ENCODE peak calls at places on chromosomes 3 and 15, in five cellular contexts. D, G, X, V and L are unnamed samples.

GRCh38 chr15:90879730-90880366 is 4.5 kb upstream of the FES start:
- DNase-seq in D (no peak), X (no peak), V (no peak), G (no peak), L (no peak)

GRCh38 chr3:190306513-190307163 is 15.6 kb downstream of the CLDN1 start:
- DNase-seq in X (no peak), V (peak), D (no peak), G (no peak), L (no peak)

GRCh38 chr15:78109156-78109555 is 16.8 kb downstream of the SH2D7 start:
- DNase-seq in V (no peak), D (no peak), X (no peak), G (no peak), L (no peak)

GRCh38 chr3:119206611-119207511 is 33.5 kb downstream of the UPK1B start:
- DNase-seq in G (no peak), D (no peak), V (no peak), X (no peak), L (no peak)

GRCh38 chr3:73766599-73767378 is 142.0 kb upstream of the PDZRN3 start:
- DNase-seq in V (peak), D (peak), X (no peak), G (no peak), L (peak)

GRCh38 chr3:149632225-149632624 is 25.6 kb downstream of the WWTR1 start:
- DNase-seq in G (no peak), X (no peak), V (no peak), D (no peak), L (no peak)

GRCh38 chr3:113754486-113755159 is 7.8 kb downstream of the ATP6V1A start:
- DNase-seq in V (no peak), D (no peak), X (no peak), G (no peak), L (no peak)

GRCh38 chr3:11185564-11186317 is 31.4 kb downstream of the HRH1 start:
- DNase-seq in G (peak), D (peak), X (no peak), V (peak), L (peak)

GRCh38 chr15:56890038-56890437 is 28.4 kb upstream of the TCF12 start:
- DNase-seq in D (no peak), V (no peak), X (no peak), G (no peak), L (no peak)

GRCh38 chr15:56886878-56887781 is 31.3 kb upstream of the TCF12 start:
- DNase-seq in V (peak), D (peak), X (peak), G (peak), L (peak)

GRCh38 chr15:56887782-56888127 is 30.7 kb upstream of the TCF12 start:
- DNase-seq in D (no peak), X (no peak), G (no peak), V (no peak), L (no peak)

GRCh38 chr15:56883088-56883487 is 35.4 kb upstream of the TCF12 start:
- DNase-seq in G (no peak), V (no peak), X (no peak), D (no peak), L (no peak)

DNA sequence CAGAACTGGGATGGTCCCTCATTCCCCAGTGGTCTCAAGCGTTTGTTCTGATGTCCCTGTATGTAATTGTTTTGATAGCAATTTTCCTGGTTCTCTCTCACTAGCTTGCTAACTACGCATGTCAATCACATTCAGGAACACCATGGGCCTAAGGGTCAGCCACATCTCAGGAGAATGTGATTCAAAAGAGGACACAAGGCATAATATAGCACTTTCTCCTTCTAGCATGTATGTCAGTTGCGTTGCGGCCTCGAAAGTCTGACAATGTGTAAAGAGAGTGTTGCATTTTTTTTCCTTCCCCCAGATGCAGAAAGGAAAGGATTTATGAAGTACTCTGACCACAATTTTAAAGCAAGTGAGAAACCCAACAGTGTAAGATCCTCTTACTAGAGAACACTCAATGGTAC is 32.0 kb upstream of the TCF12 start:
- DNase-seq in G (no peak), D (no peak), X (no peak), V (no peak), L (no peak)
- H3K4me3 ChIP-seq in G (peak), D (peak), X (peak), V (peak), L (peak)

GRCh38 chr3:33954956-33955355 is 156.5 kb downstream of the PDCD6IP start:
- DNase-seq in X (no peak), G (no peak), D (no peak), V (no peak), L (no peak)
- TF ChIP-seq CTCF in X (peak), G (no peak), D (no peak), V (no peak), L (no peak)

DNA sequence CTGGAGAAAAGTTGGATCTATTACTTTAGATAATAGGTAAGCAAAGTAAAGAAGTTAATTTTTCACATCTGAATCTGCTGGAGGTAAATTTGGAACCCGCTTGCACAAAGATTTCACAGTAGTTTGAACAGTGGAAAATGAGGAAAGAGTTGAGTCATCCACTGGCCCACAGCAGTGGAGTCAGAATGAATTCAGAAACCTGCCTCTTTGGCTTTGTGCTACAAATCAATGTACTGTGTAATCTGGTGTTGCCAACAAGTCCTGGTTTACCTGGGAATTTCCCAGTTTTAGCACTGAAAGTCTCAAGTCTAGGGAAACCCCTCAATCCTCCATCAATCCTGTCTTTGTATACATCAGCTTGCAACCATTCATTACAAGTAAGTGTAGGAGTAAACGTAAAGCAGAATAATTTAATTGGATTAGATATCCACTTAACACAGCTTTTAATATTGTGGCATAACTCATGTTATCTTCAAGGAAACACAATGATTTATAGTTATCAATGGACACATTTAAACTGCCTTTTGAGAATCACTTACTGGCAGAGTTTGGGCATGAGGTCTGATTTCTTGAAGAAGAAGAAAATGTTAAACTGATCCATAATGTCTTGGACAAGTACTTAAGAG is 100.6 kb downstream of the DCLK3 start:
- DNase-seq in D (no peak), X (no peak), G (no peak), V (peak), L (peak)
- H3K4me3 ChIP-seq in D (no peak), X (no peak), G (no peak), V (no peak), L (no peak)

GRCh38 chr15:68630836-68631235 is 52.0 kb downstream of the CORO2B start:
- DNase-seq in G (no peak), X (no peak), D (no peak), V (no peak), L (no peak)
- TF ChIP-seq CTCF in G (no peak), X (peak), D (no peak), V (peak), L (peak)

GRCh38 chr3:30082652-30083051 is 523.7 kb upstream of the TGFBR2 start:
- DNase-seq in X (no peak), G (no peak), D (no peak), V (no peak), L (no peak)
- H3K4me3 ChIP-seq in X (no peak), G (no peak), D (no peak), V (no peak), L (no peak)

DNA sequence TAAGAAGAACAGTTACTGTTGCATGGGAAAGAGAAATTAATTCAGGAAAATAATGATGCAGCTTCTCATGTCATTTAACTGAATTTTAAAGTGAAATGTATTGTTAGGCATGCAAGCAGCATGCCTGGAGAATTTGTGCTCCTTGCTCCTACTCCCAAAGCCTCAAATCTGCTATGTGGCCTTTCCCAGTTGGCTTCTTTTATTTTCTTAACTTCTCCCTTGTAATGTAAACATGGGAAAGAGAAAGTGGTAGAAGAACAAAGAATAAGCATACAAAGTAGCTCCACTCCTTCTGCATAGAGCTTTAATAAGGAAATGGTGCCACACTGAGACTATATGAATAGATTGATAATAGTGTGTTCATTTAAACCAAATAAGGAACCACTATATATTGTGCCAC is 100.0 kb downstream of the VGLL3 start:
- DNase-seq in G (no peak), V (no peak), X (no peak), D (no peak), L (no peak)
- TF ChIP-seq CTCF in G (no peak), V (no peak), X (no peak), D (no peak), L (no peak)

GRCh38 chr3:159187232-159187631 is 385.4 kb downstream of the MFSD1 start:
- DNase-seq in G (no peak), D (no peak), X (no peak), V (peak), L (no peak)
- H3K4me3 ChIP-seq in G (no peak), D (no peak), X (no peak), V (no peak), L (no peak)

DNA sequence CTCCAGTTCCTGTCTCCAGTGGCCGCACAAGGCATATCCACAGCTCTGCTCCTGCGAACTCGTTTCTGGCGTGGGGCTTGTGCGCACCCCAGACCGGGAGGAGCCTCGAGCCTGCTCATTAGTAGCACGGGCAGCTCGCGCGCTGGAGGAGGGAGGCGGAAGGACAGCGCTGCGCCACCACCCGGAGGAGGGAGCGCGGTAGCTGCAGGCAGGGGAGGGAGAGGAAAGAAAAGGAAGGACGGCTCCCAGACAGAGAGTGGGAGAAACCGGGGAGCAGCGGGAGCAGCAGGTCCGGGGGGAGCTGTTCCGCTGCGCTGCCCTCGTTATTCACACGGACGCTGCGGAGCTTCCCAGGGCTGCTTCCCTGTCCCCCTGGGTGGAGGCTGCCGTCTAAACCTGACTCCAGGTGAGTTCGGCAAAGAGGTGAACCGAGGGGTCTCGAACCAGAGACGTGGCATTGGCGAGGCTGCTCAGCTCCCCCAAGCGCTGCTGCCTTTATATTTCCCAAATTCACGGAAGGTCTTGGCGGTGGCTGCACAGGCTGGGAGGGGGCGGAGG is 121.3 kb upstream of the ZNF717 start:
- DNase-seq in X (no peak), D (no peak), G (no peak), V (peak), L (peak)
- TF ChIP-seq CTCF in X (no peak), D (peak), G (no peak), V (no peak), L (peak)

GRCh38 chr3:52707585-52707984 is 1.7 kb downstream of the SPCS1 start:
- DNase-seq in X (no peak), D (no peak), G (no peak), V (no peak), L (no peak)
- H3K4me3 ChIP-seq in X (peak), D (no peak), G (no peak), V (no peak), L (peak)